ENCODE peak calls at places on chromosomes 4 and X, in six cellular contexts. V, F, P, K, T and W are unnamed samples.

GRCh38 chr4:175705407-175705806 is 106.7 kb downstream of the GPM6A start:
- DNase-seq in V (no peak), F (peak; percentile 75), P (no peak), K (no peak), T (no peak), W (no peak)

GRCh38 chr4:158384407-158384806 is 137.3 kb upstream of the RXFP1 start:
- DNase-seq in V (no peak), F (no peak), P (no peak), K (no peak), T (no peak), W (no peak)

GRCh38 chr4:92994727-92995126 is 691.0 kb downstream of the GRID2 start:
- DNase-seq in V (no peak), F (no peak), P (no peak), K (no peak), T (no peak), W (no peak)

GRCh38 chrX:53188763-53189162 is 36.2 kb downstream of the KDM5C start:
- DNase-seq in V (no peak), F (no peak), P (no peak), K (no peak), T (no peak), W (no peak)

GRCh38 chrX:10052906-10053625 is 85.9 kb downstream of the CLDN34 start:
- DNase-seq in V (no peak), F (no peak), P (no peak), K (no peak), T (no peak), W (no peak)

GRCh38 chrX:102765217-102765616 is 44.7 kb downstream of the GPRASP3 start:
- DNase-seq in V (no peak), F (peak; percentile 60), P (no peak), K (peak; percentile 38), T (no peak), W (peak; percentile 49)

GRCh38 chrX:11791090-11791489 is 33.1 kb downstream of the MSL3 start:
- DNase-seq in V (no peak), F (no peak), P (no peak), K (no peak), T (no peak), W (no peak)

GRCh38 chr4:95676190-95676589 is 127.4 kb upstream of the UNC5C start:
- DNase-seq in V (no peak), F (no peak), P (no peak), K (no peak), T (no peak), W (no peak)

GRCh38 chr4:14700544-14700943 is 301.7 kb upstream of the CPEB2 start:
- DNase-seq in V (no peak), F (no peak), P (no peak), K (no peak), T (no peak), W (no peak)

GRCh38 chr4:123788577-123788976 is 392.0 kb downstream of the SPRY1 start:
- DNase-seq in V (no peak), F (no peak), P (no peak), K (no peak), T (no peak), W (no peak)

GRCh38 chr4:7725951-7726350 is 213.7 kb downstream of the AFAP1 start:
- DNase-seq in V (no peak), F (peak; percentile 22), P (no peak), K (peak; percentile 57), T (no peak), W (peak; percentile 27)

GRCh38 chr4:71257761-71258160 is 81.1 kb upstream of the SLC4A4 start:
- DNase-seq in V (no peak), F (no peak), P (no peak), K (no peak), T (no peak), W (no peak)

GRCh38 chrX:111181883-111182400 is 86.0 kb downstream of the PAK3 start:
- DNase-seq in V (no peak), F (no peak), P (peak; percentile 13), K (no peak), T (no peak), W (no peak)

GRCh38 chr4:13762126-13762525 is 134.6 kb upstream of the BOD1L1 start:
- DNase-seq in V (no peak), F (no peak), P (no peak), K (no peak), T (no peak), W (no peak)

GRCh38 chr4:184384056-184384809 is 90.1 kb downstream of the IRF2 start:
- DNase-seq in V (no peak), F (peak; percentile 93), P (no peak), K (peak; percentile 53), T (no peak), W (peak; percentile 64)

GRCh38 chrX:139932901-139933796 is at the start of gene ATP11C:
- DNase-seq in V (peak; percentile 75), F (peak; percentile 84), P (peak; percentile 70), K (peak; percentile 69), T (peak; percentile 11), W (peak; percentile 76)